ENCODE peak calls at places on chromosomes 12 and 14, in seven cellular contexts. M is heart left ventricle, Z is nucleus accumbens, D is transverse colon, I is ACHN, A is H4, H is GM12892. W is an unnamed sample.
A peak's percentile ranks its signal among the peaks of the same experiment; 100 is the strongest.

GRCh38 chr12:28114488-28114887 is 75.8 kb upstream of the CCDC91 start:
- DNase-seq in Z (no peak), D (no peak), I (no peak), A (peak; percentile 8), H (no peak), M (no peak), W (no peak)

GRCh38 chr12:40970320-40970907 is 217.7 kb upstream of the PDZRN4 start:
- DNase-seq in M (no peak), Z (no peak), H (no peak), A (peak; percentile 6), D (no peak), I (peak; percentile 42), W (no peak)

GRCh38 chr14:70011098-70011497 is 131.9 kb downstream of the SMOC1 start:
- DNase-seq in I (no peak), Z (no peak), D (no peak), A (no peak), H (no peak), M (no peak), W (no peak)

GRCh38 chr14:73753887-73754880 is 40.0 kb upstream of the PNMA1 start:
- DNase-seq in D (peak; percentile 70), A (peak; percentile 57), I (no peak), Z (peak; percentile 36), M (no peak), H (no peak), W (peak; percentile 80)

GRCh38 chr12:2681426-2682205 is 113.2 kb upstream of the FKBP4 start:
- DNase-seq in A (no peak), Z (no peak), H (no peak), D (no peak), M (no peak), I (no peak), W (no peak)

GRCh38 chr14:100072783-100073346 is 7.6 kb downstream of the EVL start:
- DNase-seq in H (no peak), I (no peak), Z (no peak), M (no peak), D (peak; percentile 75), A (no peak), W (peak; percentile 83)

GRCh38 chr12:6345319-6346071 is 3.6 kb upstream of the TNFRSF1A start:
- DNase-seq in M (no peak), I (peak; percentile 87), D (no peak), Z (no peak), H (no peak), A (peak; percentile 85), W (peak; percentile 78)

GRCh38 chr14:39229222-39229543 is 4.5 kb upstream of the MIA2 start:
- DNase-seq in D (no peak), Z (no peak), H (no peak), M (no peak), I (no peak), A (peak; percentile 26), W (peak; percentile 76)

GRCh38 chr14:35400707-35401421 is 3.7 kb downstream of the NFKBIA start:
- DNase-seq in A (no peak), Z (no peak), I (no peak), H (no peak), M (no peak), D (peak; percentile 33), W (peak; percentile 80)

GRCh38 chr12:78271546-78271945 is 440.9 kb downstream of the NAV3 start:
- DNase-seq in M (no peak), I (no peak), A (no peak), Z (no peak), D (no peak), H (no peak), W (no peak)

GRCh38 chr12:54033980-54034783 is 1.3 kb downstream of the HOXC5 start:
- DNase-seq in D (no peak), Z (no peak), A (no peak), H (no peak), I (peak; percentile 30), M (no peak), W (no peak)

GRCh38 chr12:108567388-108567787 is 5.0 kb downstream of the ISCU start:
- DNase-seq in M (no peak), I (no peak), Z (no peak), H (no peak), D (no peak), A (no peak), W (no peak)

GRCh38 chr12:46103691-46104090 is 113.3 kb upstream of the SCAF11 start:
- DNase-seq in H (no peak), I (no peak), M (no peak), Z (no peak), D (no peak), A (no peak), W (no peak)

GRCh38 chr14:39431416-39432178 is 636 bp downstream of the FBXO33 start:
- DNase-seq in H (peak; percentile 25), M (peak; percentile 70), A (no peak), D (peak; percentile 57), I (peak; percentile 43), Z (no peak), W (peak; percentile 67)

GRCh38 chr12:236445-236844 is 22.5 kb upstream of the SLC6A12 start:
- DNase-seq in M (no peak), H (no peak), D (no peak), I (no peak), Z (no peak), A (no peak), W (no peak)

GRCh38 chr14:99289394-99290189 is 17.6 kb upstream of the BCL11B start:
- DNase-seq in A (no peak), M (no peak), H (no peak), Z (no peak), I (no peak), D (no peak), W (no peak)

GRCh38 chr14:106879241-106879640 is 1352.9 kb downstream of the TMEM121 start:
- DNase-seq in I (peak; percentile 84), Z (no peak), H (no peak), M (no peak), D (peak; percentile 72), A (peak; percentile 67), W (peak; percentile 85)

GRCh38 chr12:52239767-52240166 is 6.7 kb downstream of the KRT7 start:
- DNase-seq in M (peak; percentile 5), Z (no peak), H (no peak), I (no peak), D (no peak), A (no peak), W (no peak)

W was measured in activated CD4-positive, alpha-beta T cell treated with anti-CD3 and anti-CD28 coated beads for 36 hours.